ENCODE peak calls at places on chromosomes 6 and 20, in four cellular contexts. Z is prostate gland, Y is adipocyte, H is lower lobe of right lung. R is an unnamed sample. For H3K4me1, the result is how much of the 10 kb centered on the place peaks cover.

GRCh38 chr20:37630161-37630560 is 63.7 kb upstream of the CTNNBL1 start:
- DNase-seq in H (no peak), Y (no peak), Z (no peak), R (no peak)

GRCh38 chr20:4978050-4978918 is 23.0 kb downstream of the SLC23A2 start:
- DNase-seq in Y (no peak), Z (no peak), H (no peak), R (no peak)

GRCh38 chr20:53827996-53828672 is 234.5 kb upstream of the ZNF217 start:
- DNase-seq in Y (peak), H (no peak), Z (peak), R (no peak)

GRCh38 chr6:90230547-90231240 is 65.9 kb downstream of the BACH2 start:
- DNase-seq in H (no peak), Z (no peak), Y (no peak), R (no peak)

GRCh38 chr6:14383393-14384174 is 266.0 kb downstream of the CD83 start:
- DNase-seq in Z (no peak), H (no peak), Y (no peak), R (no peak)

GRCh38 chr6:56169366-56169765 is 78.0 kb downstream of the COL21A1 start:
- DNase-seq in Z (no peak), Y (no peak), H (no peak), R (no peak)

GRCh38 chr6:169326067-169326799 is 72.6 kb upstream of the THBS2 start:
- DNase-seq in Z (no peak), H (no peak), Y (peak), R (no peak)

GRCh38 chr20:34427784-34428183 is 64.7 kb downstream of the ITCH start:
- DNase-seq in Y (no peak), H (no peak), Z (no peak), R (no peak)

GRCh38 chr6:156848533-156848932 is 71.4 kb downstream of the ARID1B start:
- DNase-seq in H (no peak), Z (no peak), Y (no peak), R (no peak)

GRCh38 chr6:129031051-129031599 is 148.2 kb downstream of the LAMA2 start:
- DNase-seq in Z (no peak), H (no peak), Y (peak), R (no peak)

GRCh38 chr6:73712536-73712935 is 16.5 kb downstream of the CD109 start:
- DNase-seq in H (no peak), Y (peak), Z (no peak), R (no peak)

GRCh38 chr6:30719356-30719755 is 796 bp upstream of the TUBB start:
- DNase-seq in H (no peak), Z (no peak), Y (no peak), R (no peak)

GRCh38 chr20:17743677-17744076 is 43.9 kb downstream of the BANF2 start:
- DNase-seq in Z (no peak), Y (no peak), H (no peak), R (no peak)

GRCh38 chr6:110125361-110125760 is 54.1 kb downstream of the WASF1 start:
- DNase-seq in Z (no peak), H (no peak), Y (no peak), R (no peak)

GRCh38 chr6:121463087-121463486 is 27.6 kb downstream of the GJA1 start:
- DNase-seq in Y (no peak), H (no peak), Z (no peak), R (no peak)

GRCh38 chr6:164763788-164764187 is 545.6 kb downstream of the C6orf118 start:
- DNase-seq in Z (no peak), H (no peak), Y (no peak), R (no peak)

GRCh38 chr6:113893866-113894265 is 36.7 kb downstream of the MARCKS start:
- DNase-seq in Y (peak), Z (no peak), H (no peak), R (no peak)

GRCh38 chr20:22473293-22473692 is 111.1 kb downstream of the FOXA2 start:
- DNase-seq in H (no peak), Y (no peak), Z (no peak), R (no peak)

GRCh38 chr20:51666126-51666525 is 102.1 kb downstream of the ATP9A start:
- DNase-seq in Z (no peak), Y (no peak), H (no peak), R (no peak)

GRCh38 chr6:157547112-157547511 is 166.1 kb downstream of the ZDHHC14 start:
- DNase-seq in H (no peak), Z (no peak), Y (no peak), R (no peak)

GRCh38 chr6:69164564-69165252 is 529.6 kb downstream of the ADGRB3 start:
- DNase-seq in Y (peak), Z (no peak), H (no peak), R (no peak)

GRCh38 chr6:21873562-21873961 is 280.0 kb downstream of the SOX4 start:
- DNase-seq in Z (no peak), H (no peak), Y (no peak), R (no peak)

GRCh38 chr6:121222656-121223055 is 111.6 kb downstream of the TBC1D32 start:
- DNase-seq in Y (peak), Z (no peak), H (no peak), R (no peak)

GRCh38 chr6:36545767-36546663 is 1.3 kb downstream of the STK38 start:
- DNase-seq in Z (no peak), H (no peak), Y (peak), R (no peak)

GRCh38 chr6:27667651-27668441 is 194.9 kb upstream of the ZNF184 start:
- DNase-seq in Y (peak), H (no peak), Z (no peak), R (no peak)

GRCh38 chr6:134734312-134734869 is 215.5 kb downstream of the ALDH8A1 start:
- DNase-seq in H (no peak), Z (no peak), Y (no peak), R (no peak)

GRCh38 chr20:15556869-15557268 is 1016.4 kb downstream of the KIF16B start:
- DNase-seq in Y (peak), H (no peak), Z (no peak), R (no peak)

GRCh38 chr6:2630362-2630761 is 120.4 kb downstream of the MYLK4 start:
- DNase-seq in Z (no peak), H (no peak), Y (peak), R (no peak)

GRCh38 chr6:5085638-5086293 is 625 bp downstream of the PPP1R3G start:
- DNase-seq in Z (no peak), Y (peak), H (no peak), R (peak)

GRCh38 chr6:17600527-17601388 is 656 bp downstream of the FAM8A1 start:
- DNase-seq in H (peak), Y (peak), Z (peak), R (no peak)

GRCh38 chr6:70353343-70353913 is 50.5 kb upstream of the COL9A1 start:
- DNase-seq in H (no peak), Y (no peak), Z (no peak), R (no peak)

GRCh38 chr6:32933661-32934085 is 7.2 kb downstream of the HLA-DMB start:
- DNase-seq in H (peak), Y (peak), Z (peak), R (no peak)

GRCh38 chr6:49720372-49720771 is 7.0 kb upstream of the CRISP2 start:
- DNase-seq in H (no peak), Y (no peak), Z (no peak), R (no peak)

GRCh38 chr20:50192364-50193168 is 1.9 kb downstream of the CEBPB start:
- DNase-seq in Z (peak), H (peak), Y (peak), R (no peak)

GRCh38 chr6:40472354-40472753 is 114.8 kb downstream of the LRFN2 start:
- DNase-seq in Z (no peak), Y (no peak), H (no peak), R (no peak)

GRCh38 chr6:4581468-4582420 is 194.5 kb upstream of the CDYL start:
- DNase-seq in Z (no peak), Y (peak), H (no peak), R (no peak)

GRCh38 chr6:128882991-128883571 is at the start of gene LAMA2:
- DNase-seq in H (peak), Y (peak), Z (peak), R (no peak)

GRCh38 chr6:378090-378957 is 13.2 kb upstream of the IRF4 start:
- DNase-seq in Y (no peak), H (no peak), Z (no peak), R (no peak)

GRCh38 chr20:23126281-23127061 is 40.3 kb upstream of the CD93 start:
- DNase-seq in Y (no peak), H (no peak), Z (no peak), R (no peak)

GRCh38 chr6:15457903-15458530 is 204.8 kb downstream of the DTNBP1 start:
- DNase-seq in H (no peak), Z (no peak), Y (no peak), R (peak)
- H3K4me1 ChIP-seq in H (under half), Z (under half), Y (under half), R (under half)

DNA sequence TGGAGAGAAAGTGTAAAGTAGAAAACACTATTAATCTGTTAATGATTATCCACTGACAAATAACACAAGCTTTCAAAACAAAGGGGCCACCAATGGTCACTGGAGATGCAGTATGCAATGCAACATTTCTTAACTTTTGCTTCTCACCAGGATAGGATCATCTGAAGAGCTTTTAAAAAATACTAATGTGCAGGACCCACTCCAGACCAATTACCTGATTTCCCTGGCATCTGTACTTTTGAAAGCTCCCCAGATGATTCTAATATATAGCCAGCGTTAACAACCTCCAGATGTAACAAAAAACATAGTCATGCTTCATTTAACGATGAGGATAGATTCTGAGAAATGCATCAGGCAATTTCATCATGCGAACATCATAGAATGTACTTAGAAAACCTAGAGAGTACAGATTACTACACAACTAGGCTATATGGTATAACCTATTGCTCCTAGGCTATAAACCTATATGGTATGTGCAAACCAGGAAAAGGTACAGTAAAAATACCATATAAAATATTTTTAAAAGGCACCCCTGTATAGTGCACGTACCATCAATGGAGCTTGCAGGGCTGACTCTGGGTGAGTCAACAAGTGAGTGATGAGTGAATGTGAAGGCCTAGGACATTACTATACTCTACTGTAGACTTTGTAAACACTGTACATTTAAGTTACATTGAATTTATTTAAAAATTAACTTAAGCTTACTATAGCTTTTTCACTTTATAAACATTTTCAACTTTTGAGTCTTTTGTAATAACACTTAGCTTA is 69.2 kb downstream of the ATG5 start:
- DNase-seq in Y (peak), H (no peak), Z (no peak), R (no peak)
- H3K4me1 ChIP-seq in Y (half or more), H (under half), Z (under half), R (under half)

GRCh38 chr20:45341579-45341938 is 6.7 kb downstream of the SDC4 start:
- DNase-seq in Z (no peak), Y (no peak), H (no peak), R (no peak)
- H3K4me1 ChIP-seq in Z (under half), Y (half or more), H (half or more), R (half or more)

DNA sequence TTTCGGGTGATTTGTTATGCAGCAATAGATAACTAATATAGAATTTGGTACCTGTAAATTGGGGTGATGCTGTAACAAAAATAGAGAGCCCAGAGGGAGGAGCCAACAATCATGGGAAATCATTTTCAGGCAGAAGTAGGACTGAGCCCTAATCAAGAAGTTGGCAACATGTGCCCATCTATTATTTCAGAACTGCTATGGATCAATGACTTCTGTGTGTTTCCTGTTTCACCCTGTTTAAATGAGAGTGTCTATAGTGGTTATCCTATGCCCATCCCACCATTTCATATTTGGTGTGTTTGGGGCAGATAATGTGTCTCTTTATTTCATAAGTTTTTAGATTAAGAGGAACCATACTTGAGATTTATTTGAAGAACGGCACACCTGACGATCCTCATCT is 330.8 kb upstream of the CITED2 start:
- DNase-seq in Y (no peak), Z (no peak), H (no peak), R (no peak)
- H3K4me1 ChIP-seq in Y (under half), Z (under half), H (under half), R (under half)

DNA sequence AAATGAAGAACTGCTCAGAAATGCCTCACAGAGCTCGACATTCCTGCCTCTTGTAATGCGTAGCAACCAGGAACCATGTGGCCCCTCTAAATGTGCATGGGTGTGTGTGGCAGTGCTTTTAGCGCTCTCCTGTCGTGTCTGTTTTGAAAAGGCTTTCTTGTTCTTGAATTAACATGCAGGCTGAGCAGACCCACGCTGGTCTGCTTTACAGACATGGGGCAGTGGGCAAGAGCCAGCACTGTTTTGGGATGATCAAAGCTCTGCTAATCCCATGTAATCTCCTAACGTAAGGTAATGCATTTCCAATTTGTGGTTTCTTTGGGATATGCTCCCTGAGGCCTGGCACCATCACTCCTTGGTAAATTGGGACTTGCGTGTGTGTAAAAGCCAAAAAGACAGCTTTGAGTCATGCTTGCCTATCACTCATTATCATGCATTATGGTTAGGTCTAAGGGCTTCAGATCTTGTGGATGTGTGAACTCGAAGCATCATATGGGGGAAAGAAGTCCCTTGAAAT is 11.8 kb downstream of the RIPOR2 start:
- DNase-seq in Y (no peak), H (no peak), Z (no peak), R (no peak)
- H3K4me1 ChIP-seq in Y (under half), H (under half), Z (under half), R (under half)

DNA sequence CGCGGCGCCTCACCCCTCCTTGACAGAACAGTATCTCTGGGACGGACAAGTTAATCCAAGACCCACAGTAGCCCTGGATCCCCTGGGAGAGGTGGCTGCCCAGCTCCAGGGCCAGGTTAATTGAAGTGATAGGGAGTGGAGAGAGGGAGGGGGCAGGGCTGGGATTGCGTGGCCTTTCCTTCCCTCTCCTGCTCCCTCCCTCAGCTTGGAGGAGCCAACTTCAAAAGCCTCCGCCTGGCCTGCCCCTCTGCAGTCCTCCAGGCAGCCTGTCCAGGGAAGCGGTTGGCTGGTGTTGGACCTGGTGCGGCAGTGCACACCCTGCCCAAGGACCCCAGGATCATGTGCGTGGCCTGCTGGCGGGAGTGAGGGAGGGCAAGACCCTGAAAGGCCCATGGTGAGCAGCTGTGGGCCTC is at the start of gene C20orf204:
- DNase-seq in H (no peak), Z (no peak), Y (no peak), R (no peak)
- H3K4me1 ChIP-seq in H (under half), Z (under half), Y (under half), R (under half)

GRCh38 chr6:160859822-160860221 is 131.7 kb upstream of the MAP3K4 start:
- DNase-seq in Y (no peak), H (no peak), Z (no peak), R (no peak)
- H3K4me1 ChIP-seq in Y (under half), H (under half), Z (under half), R (under half)

GRCh38 chr6:1621328-1621701 is 11.6 kb downstream of the FOXC1 start:
- DNase-seq in Y (no peak), Z (no peak), H (no peak), R (no peak)
- H3K4me1 ChIP-seq in Y (under half), Z (under half), H (under half), R (under half)